ENCODE peak calls at places on chromosomes 11 and 22, in five cellular contexts. One of them, this sample, is unnamed.

GRCh38 chr22:28002863-28003565 is 84.0 kb upstream of the PITPNB start:
- DNase-seq in T47D: no peak
- DNase-seq in T-helper 1 cell: no peak
- DNase-seq in gastrocnemius medialis: no peak
- DNase-seq in kidney tubule cell: no peak
- DNase-seq in this sample: no peak

GRCh38 chr11:75946531-75947530 is 131.8 kb downstream of the UVRAG start:
- DNase-seq in kidney tubule cell: peak
- DNase-seq in gastrocnemius medialis: no peak
- DNase-seq in T-helper 1 cell: no peak
- DNase-seq in T47D: no peak
- DNase-seq in this sample: no peak

GRCh38 chr11:200224-201003 is 6.8 kb downstream of the BET1L start:
- DNase-seq in T-helper 1 cell: no peak
- DNase-seq in gastrocnemius medialis: no peak
- DNase-seq in kidney tubule cell: no peak
- DNase-seq in T47D: no peak
- DNase-seq in this sample: no peak

GRCh38 chr11:17351171-17351509 is 460 bp upstream of the NCR3LG1 start:
- DNase-seq in T47D: no peak
- DNase-seq in kidney tubule cell: no peak
- DNase-seq in T-helper 1 cell: no peak
- DNase-seq in gastrocnemius medialis: no peak
- DNase-seq in this sample: no peak

GRCh38 chr11:77154381-77155081 is 26.5 kb downstream of the MYO7A start:
- DNase-seq in T-helper 1 cell: no peak
- DNase-seq in gastrocnemius medialis: peak
- DNase-seq in T47D: no peak
- DNase-seq in kidney tubule cell: no peak
- DNase-seq in this sample: no peak

GRCh38 chr22:41994506-41994905 is 4.1 kb upstream of the WBP2NL start:
- DNase-seq in kidney tubule cell: peak
- DNase-seq in T47D: no peak
- DNase-seq in gastrocnemius medialis: no peak
- DNase-seq in T-helper 1 cell: no peak
- DNase-seq in this sample: no peak

GRCh38 chr11:129968611-129969419 is 33.8 kb downstream of the PRDM10 start:
- DNase-seq in kidney tubule cell: no peak
- DNase-seq in T-helper 1 cell: no peak
- DNase-seq in T47D: no peak
- DNase-seq in gastrocnemius medialis: no peak
- DNase-seq in this sample: no peak

GRCh38 chr22:29744902-29745301 is 21.9 kb downstream of the ZMAT5 start:
- DNase-seq in kidney tubule cell: no peak
- DNase-seq in gastrocnemius medialis: peak
- DNase-seq in T47D: no peak
- DNase-seq in T-helper 1 cell: no peak
- DNase-seq in this sample: peak

GRCh38 chr11:40722179-40722795 is 737.2 kb downstream of the LRRC4C start:
- DNase-seq in gastrocnemius medialis: no peak
- DNase-seq in T47D: peak
- DNase-seq in T-helper 1 cell: no peak
- DNase-seq in kidney tubule cell: peak
- DNase-seq in this sample: no peak

GRCh38 chr11:11010624-11011127 is 152.8 kb upstream of the ZBED5 start:
- DNase-seq in gastrocnemius medialis: peak
- DNase-seq in T-helper 1 cell: no peak
- DNase-seq in T47D: no peak
- DNase-seq in kidney tubule cell: peak
- DNase-seq in this sample: peak

GRCh38 chr11:62572431-62572830 is 1.3 kb downstream of the EEF1G start:
- DNase-seq in kidney tubule cell: no peak
- DNase-seq in gastrocnemius medialis: no peak
- DNase-seq in T47D: no peak
- DNase-seq in T-helper 1 cell: no peak
- DNase-seq in this sample: no peak

GRCh38 chr11:104222464-104222863 is 58.5 kb upstream of the PDGFD start:
- DNase-seq in T-helper 1 cell: no peak
- DNase-seq in T47D: no peak
- DNase-seq in kidney tubule cell: no peak
- DNase-seq in gastrocnemius medialis: no peak
- DNase-seq in this sample: no peak

GRCh38 chr11:444397-445144 is 2.8 kb upstream of the ANO9 start:
- DNase-seq in T47D: peak
- DNase-seq in T-helper 1 cell: no peak
- DNase-seq in kidney tubule cell: peak
- DNase-seq in gastrocnemius medialis: no peak
- DNase-seq in this sample: peak

GRCh38 chr11:79173615-79174014 is 267.2 kb downstream of the TENM4 start:
- DNase-seq in T47D: no peak
- DNase-seq in kidney tubule cell: peak
- DNase-seq in T-helper 1 cell: no peak
- DNase-seq in gastrocnemius medialis: peak
- DNase-seq in this sample: no peak

GRCh38 chr11:62497132-62497915 is 49.3 kb downstream of the AHNAK start:
- DNase-seq in kidney tubule cell: peak
- DNase-seq in gastrocnemius medialis: peak
- DNase-seq in T-helper 1 cell: peak
- DNase-seq in T47D: peak
- DNase-seq in this sample: peak

GRCh38 chr22:39498368-39498767 is 3.7 kb upstream of the MIEF1 start:
- DNase-seq in kidney tubule cell: no peak
- DNase-seq in T47D: no peak
- DNase-seq in T-helper 1 cell: no peak
- DNase-seq in gastrocnemius medialis: no peak
- DNase-seq in this sample: no peak

GRCh38 chr11:47330002-47330911 is 22.2 kb downstream of the MYBPC3 start:
- DNase-seq in gastrocnemius medialis: peak
- DNase-seq in T47D: no peak
- DNase-seq in kidney tubule cell: peak
- DNase-seq in T-helper 1 cell: no peak
- DNase-seq in this sample: peak